ENCODE peak calls at places on chromosomes 11 and 22, in eight cellular contexts. M is suprapubic skin, L is psoas muscle, U is lower lobe of right lung, R is substantia nigra, P is body of pancreas, Y is A549, S is SJSA1. K is an unnamed sample.

GRCh38 chr11:63274776-63275175 is 31.4 kb upstream of the SLC22A25 start:
- DNase-seq in U (no peak), S (no peak), P (no peak), M (no peak), L (no peak), R (no peak), Y (no peak), K (no peak)

GRCh38 chr11:9139628-9140357 is 48.4 kb upstream of the SCUBE2 start:
- DNase-seq in L (no peak), S (no peak), Y (no peak), P (peak; percentile 14), U (no peak), R (no peak), M (no peak), K (no peak)

GRCh38 chr11:109422755-109423113 is 744 bp downstream of the C11orf87 start:
- DNase-seq in S (peak; percentile 19), U (no peak), M (no peak), Y (no peak), L (no peak), P (no peak), R (no peak), K (no peak)

GRCh38 chr11:19803506-19803998 is 90.9 kb downstream of the NAV2 start:
- DNase-seq in R (no peak), P (peak; percentile 74), M (no peak), U (no peak), Y (no peak), S (no peak), L (no peak), K (no peak)

GRCh38 chr22:40960137-40960536 is 9.0 kb downstream of the RBX1 start:
- DNase-seq in P (no peak), Y (no peak), L (no peak), U (no peak), R (no peak), S (no peak), M (no peak), K (no peak)

GRCh38 chr11:46333129-46333947 is 13.9 kb upstream of the DGKZ start:
- DNase-seq in R (no peak), M (no peak), U (no peak), Y (no peak), L (no peak), P (no peak), S (no peak), K (no peak)

GRCh38 chr11:2825261-2825885 is 60.2 kb downstream of the CDKN1C start:
- DNase-seq in P (peak; percentile 64), L (peak; percentile 90), U (peak; percentile 89), S (peak; percentile 95), R (no peak), Y (no peak), M (peak; percentile 93), K (no peak)

GRCh38 chr11:25435197-25435596 is 896.7 kb upstream of the ANO3 start:
- DNase-seq in M (no peak), L (no peak), S (no peak), Y (no peak), R (no peak), U (no peak), P (no peak), K (no peak)

GRCh38 chr11:61701298-61701993 is 21.3 kb downstream of the DAGLA start:
- DNase-seq in L (no peak), S (no peak), Y (no peak), P (peak; percentile 53), R (no peak), U (no peak), M (no peak), K (no peak)

GRCh38 chr11:59510917-59511589 is at the start of gene OR4D9:
- DNase-seq in S (peak; percentile 12), R (no peak), P (no peak), M (no peak), L (no peak), U (no peak), Y (no peak), K (no peak)

GRCh38 chr11:79263001-79263400 is 177.8 kb downstream of the TENM4 start:
- DNase-seq in U (no peak), P (no peak), L (no peak), Y (no peak), R (no peak), M (no peak), S (no peak), K (no peak)

GRCh38 chr11:100562102-100562501 is 125.0 kb upstream of the ARHGAP42 start:
- DNase-seq in M (no peak), R (no peak), S (peak; percentile 73), U (no peak), P (peak; percentile 14), L (no peak), Y (no peak), K (no peak)

GRCh38 chr11:7523416-7524210 is 9.8 kb downstream of the PPFIBP2 start:
- DNase-seq in S (no peak), Y (no peak), P (no peak), U (no peak), M (no peak), L (no peak), R (no peak), K (no peak)

GRCh38 chr11:128860571-128861361 is 6.3 kb downstream of the KCNJ1 start:
- DNase-seq in U (no peak), S (peak; percentile 51), R (no peak), Y (no peak), L (no peak), M (no peak), P (no peak), K (no peak)

GRCh38 chr11:99952816-99953215 is 734.3 kb upstream of the ARHGAP42 start:
- DNase-seq in R (no peak), Y (no peak), L (no peak), S (peak; percentile 3), M (no peak), P (no peak), U (no peak), K (no peak)

GRCh38 chr11:125933030-125933813 is 12.6 kb upstream of the VSIG10L2 start:
- DNase-seq in P (no peak), Y (no peak), L (no peak), R (no peak), S (no peak), M (peak; percentile 40), U (no peak), K (no peak)

GRCh38 chr11:111344032-111344431 is 35.0 kb downstream of the POU2AF1 start:
- DNase-seq in U (peak; percentile 56), P (peak; percentile 46), L (peak; percentile 68), M (no peak), S (no peak), R (no peak), Y (no peak), K (no peak)

GRCh38 chr22:48278620-48279464 is 1516.4 kb downstream of the TBC1D22A start:
- DNase-seq in P (no peak), U (no peak), M (no peak), S (no peak), Y (no peak), L (no peak), R (no peak), K (no peak)

GRCh38 chr22:49514656-49515055 is 313.0 kb downstream of the BRD1 start:
- DNase-seq in L (no peak), Y (no peak), M (peak; percentile 17), S (no peak), U (no peak), R (no peak), P (no peak), K (no peak)
- H3K27ac ChIP-seq in L (no peak overlapping the region), Y (no peak overlapping the region), M (no peak overlapping the region), S (no peak overlapping the region), U (no peak overlapping the region), R (no peak overlapping the region), P (no peak overlapping the region), K (no peak overlapping the region)

DNA sequence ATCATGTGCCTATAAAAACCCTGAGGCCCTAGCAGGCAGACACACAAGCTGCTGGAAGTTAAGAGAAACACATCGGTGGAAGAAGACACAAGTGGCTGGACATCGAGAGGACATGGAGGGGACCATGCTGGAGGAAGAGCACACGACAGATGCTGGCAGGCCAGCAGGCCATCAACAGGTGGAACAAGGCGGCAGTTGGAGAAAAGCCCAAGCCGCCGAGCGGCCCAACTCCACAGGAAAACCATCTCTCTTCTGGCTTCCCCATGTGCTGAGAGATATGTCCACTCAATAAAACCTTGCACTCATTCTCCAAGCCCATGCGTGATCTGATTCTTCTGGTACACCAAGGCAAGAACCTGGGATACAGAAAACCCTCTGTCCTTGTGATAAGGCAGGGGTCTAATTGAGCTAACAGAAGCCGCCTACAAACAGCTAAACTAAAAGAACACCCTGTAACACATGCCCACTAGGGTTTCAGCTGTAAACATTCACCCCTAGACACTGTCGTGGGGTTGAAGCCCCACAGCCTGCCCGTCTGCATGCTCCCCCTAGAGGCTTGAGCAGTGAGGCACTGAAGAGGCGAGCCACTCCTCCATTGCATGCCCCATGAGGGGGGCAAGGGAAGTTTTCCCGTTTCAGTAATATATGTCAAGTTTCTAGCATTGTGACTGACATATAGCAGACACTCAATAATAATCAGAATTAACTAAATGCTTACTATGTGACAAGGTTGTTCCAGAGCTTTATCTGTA is 39.0 kb upstream of the MMP20 start:
- DNase-seq in R (no peak), U (no peak), M (no peak), S (no peak), L (no peak), Y (no peak), P (no peak), K (no peak)
- H3K27ac ChIP-seq in R (no peak overlapping the region), U (no peak overlapping the region), M (no peak overlapping the region), S (no peak overlapping the region), L (no peak overlapping the region), Y (no peak overlapping the region), P (no peak overlapping the region), K (no peak overlapping the region)

GRCh38 chr11:77071671-77072605 is 5.2 kb downstream of the CAPN5 start:
- DNase-seq in U (peak; percentile 42), P (no peak), R (no peak), S (peak; percentile 1), L (no peak), M (peak; percentile 49), Y (no peak), K (no peak)
- H3K27ac ChIP-seq in U (peak overlapping the region; percentile 77), P (no peak overlapping the region), R (no peak overlapping the region), S (peak overlapping the region; percentile 93), L (no peak overlapping the region), M (peak overlapping the region; percentile 86), Y (peak overlapping the region; percentile 83), K (no peak overlapping the region)

GRCh38 chr11:313787-314547 is at the start of gene IFITM1:
- DNase-seq in R (no peak), S (no peak), Y (no peak), L (no peak), U (peak; percentile 51), P (no peak), M (peak; percentile 64), K (no peak)
- H3K27ac ChIP-seq in R (peak within 1 kb of the TSS; percentile 55), S (no peak within 1 kb of the TSS), Y (peak within 1 kb of the TSS; percentile 63), L (peak within 1 kb of the TSS; percentile 71), U (peak within 1 kb of the TSS; percentile 82), P (peak within 1 kb of the TSS; percentile 26), M (peak within 1 kb of the TSS; percentile 82), K (peak within 1 kb of the TSS; percentile 74)

K was measured in keratinocyte.